ENCODE peak calls at places on chromosome 9, in nine cellular contexts. N is HCT116, H is GM12878, T is A549, D is HepG2, M is endothelial cell of umbilical vein, P is K562, U is SK-N-SH, L is H1. Y is an unnamed sample.

GRCh38 chr9:129773262-129774048 is 20.6 kb upstream of the PTGES start:
- DNase-seq in N (no peak), H (no peak), T (peak; percentile 94), D (peak; percentile 69), M (no peak), P (no peak), U (no peak), L (no peak), Y (peak; percentile 92)

GRCh38 chr9:121634329-121634784 is 17.1 kb upstream of the DAB2IP start:
- DNase-seq in N (no peak), H (no peak), T (no peak), D (peak; percentile 51), M (no peak), P (no peak), U (no peak), L (no peak), Y (peak; percentile 76)

GRCh38 chr9:130870491-130871381 is 25.9 kb downstream of the QRFP start:
- DNase-seq in N (no peak), H (peak; percentile 62), T (no peak), D (no peak), M (no peak), P (no peak), U (no peak), L (no peak), Y (no peak)

GRCh38 chr9:79670269-79670961 is 98.7 kb downstream of the TLE4 start:
- DNase-seq in N (no peak), H (no peak), T (peak; percentile 76), D (no peak), M (no peak), P (no peak), U (no peak), L (no peak), Y (peak; percentile 3)

GRCh38 chr9:26748449-26749058 is 144.0 kb downstream of the CAAP1 start:
- DNase-seq in N (no peak), H (no peak), T (no peak), D (peak; percentile 28), M (no peak), P (no peak), U (no peak), L (no peak), Y (no peak)

GRCh38 chr9:14238518-14238917 is 75.4 kb downstream of the NFIB start:
- DNase-seq in N (no peak), H (no peak), T (peak; percentile 83), D (peak; percentile 40), M (peak; percentile 98), P (no peak), U (no peak), L (no peak), Y (no peak)

GRCh38 chr9:82939451-82939850 is 123.5 kb downstream of the RASEF start:
- DNase-seq in N (no peak), H (no peak), T (peak; percentile 59), D (no peak), M (no peak), P (no peak), U (no peak), L (no peak), Y (no peak)

GRCh38 chr9:130938652-130939404 is at the start of gene FIBCD1:
- DNase-seq in N (peak; percentile 29), H (no peak), T (peak; percentile 73), D (no peak), M (peak; percentile 13), P (peak; percentile 97), U (peak; percentile 75), L (peak; percentile 84), Y (peak; percentile 82)

GRCh38 chr9:33446507-33447403 is 638 bp downstream of the AQP3 start:
- DNase-seq in N (no peak), H (peak; percentile 79), T (peak; percentile 36), D (peak; percentile 37), M (peak; percentile 41), P (peak; percentile 84), U (peak; percentile 68), L (no peak), Y (peak; percentile 99)

GRCh38 chr9:15936316-15936869 is 383.6 kb downstream of the CCDC171 start:
- DNase-seq in N (no peak), H (no peak), T (no peak), D (no peak), M (peak; percentile 27), P (no peak), U (peak; percentile 19), L (no peak), Y (no peak)

GRCh38 chr9:4986783-4987182 is 1.7 kb downstream of the JAK2 start:
- DNase-seq in N (no peak), H (no peak), T (no peak), D (no peak), M (no peak), P (no peak), U (no peak), L (no peak), Y (no peak)

GRCh38 chr9:77756449-77756848 is 108.3 kb upstream of the GNA14 start:
- DNase-seq in N (no peak), H (no peak), T (peak; percentile 37), D (peak; percentile 13), M (no peak), P (no peak), U (no peak), L (no peak), Y (no peak)

GRCh38 chr9:90201770-90202169 is 440.9 kb downstream of the DIRAS2 start:
- DNase-seq in N (no peak), H (no peak), T (no peak), D (no peak), M (no peak), P (no peak), U (peak; percentile 18), L (no peak), Y (no peak)

GRCh38 chr9:93567271-93567959 is 9.0 kb upstream of the PHF2 start:
- DNase-seq in N (no peak), H (no peak), T (no peak), D (no peak), M (no peak), P (no peak), U (no peak), L (no peak), Y (peak; percentile 24)

GRCh38 chr9:110842169-110842568 is 173.6 kb downstream of the MUSK start:
- DNase-seq in N (peak; percentile 40), H (no peak), T (no peak), D (peak; percentile 6), M (no peak), P (no peak), U (no peak), L (no peak), Y (no peak)

GRCh38 chr9:110847661-110848060 is 179.1 kb downstream of the MUSK start:
- DNase-seq in N (no peak), H (no peak), T (no peak), D (no peak), M (no peak), P (no peak), U (no peak), L (no peak), Y (no peak)

GRCh38 chr9:110844121-110844520 is 175.5 kb downstream of the MUSK start:
- DNase-seq in N (no peak), H (no peak), T (no peak), D (no peak), M (no peak), P (no peak), U (no peak), L (no peak), Y (no peak)

GRCh38 chr9:110837401-110838005 is 168.9 kb downstream of the MUSK start:
- DNase-seq in N (no peak), H (peak; percentile 37), T (no peak), D (no peak), M (no peak), P (no peak), U (no peak), L (no peak), Y (no peak)

GRCh38 chr9:110842976-110843375 is 174.4 kb downstream of the MUSK start:
- DNase-seq in N (no peak), H (no peak), T (no peak), D (no peak), M (no peak), P (no peak), U (no peak), L (no peak), Y (no peak)
- TF ChIP-seq MAX in N (no peak), H (no peak), T (no peak), D (no peak), M (no peak), P (no peak), U (no peak), L (no peak), Y (no peak)

GRCh38 chr9:21031818-21032203 is 371 bp upstream of the HACD4 start:
- DNase-seq in N (no peak), H (no peak), T (no peak), D (no peak), M (no peak), P (no peak), U (no peak), L (no peak), Y (no peak)
- H3K4me3 ChIP-seq in N (no peak overlapping the region), H (peak overlapping the region; percentile 81), T (peak overlapping the region; percentile 57), D (no peak overlapping the region), M (no peak overlapping the region), P (no peak overlapping the region), U (no peak overlapping the region), L (peak overlapping the region; percentile 42), Y (peak overlapping the region; percentile 68)

GRCh38 chr9:112969730-112970129 is 42.3 kb downstream of the ZNF883 start:
- DNase-seq in N (no peak), H (no peak), T (no peak), D (no peak), M (no peak), P (peak; percentile 10), U (no peak), L (no peak), Y (no peak)

GRCh38 chr9:112970939-112971338 is 41.1 kb downstream of the ZNF883 start:
- DNase-seq in N (no peak), H (no peak), T (no peak), D (no peak), M (no peak), P (no peak), U (peak; percentile 26), L (no peak), Y (peak; percentile 1)

DNA sequence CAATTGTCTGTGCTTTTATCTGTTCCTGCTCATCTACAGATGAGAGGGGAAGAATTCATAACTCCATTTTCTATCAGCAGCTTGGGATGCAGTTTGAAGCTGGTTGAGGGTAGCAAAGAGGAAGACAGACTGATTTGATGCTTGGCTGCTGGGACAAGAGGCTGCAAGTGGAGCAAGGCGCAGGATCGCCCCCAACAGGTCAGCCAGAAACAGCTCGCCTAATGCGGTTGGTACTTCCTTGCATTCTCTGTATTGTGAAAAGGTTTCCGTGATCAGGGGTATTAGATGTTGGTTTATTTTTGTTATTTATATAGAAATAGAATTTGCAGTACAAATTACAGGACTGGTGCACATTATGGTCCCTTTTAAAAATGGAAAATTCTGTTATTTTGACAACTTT is 40.6 kb downstream of the ZNF883 start:
- DNase-seq in N (peak; percentile 29), H (no peak), T (peak; percentile 25), D (peak; percentile 5), M (no peak), P (peak; percentile 9), U (peak; percentile 35), L (peak; percentile 54), Y (peak; percentile 70)
- TF ChIP-seq MAX in N (no peak), H (no peak), T (no peak), D (no peak), M (no peak), P (no peak), U (no peak), L (no peak), Y (no peak)

DNA sequence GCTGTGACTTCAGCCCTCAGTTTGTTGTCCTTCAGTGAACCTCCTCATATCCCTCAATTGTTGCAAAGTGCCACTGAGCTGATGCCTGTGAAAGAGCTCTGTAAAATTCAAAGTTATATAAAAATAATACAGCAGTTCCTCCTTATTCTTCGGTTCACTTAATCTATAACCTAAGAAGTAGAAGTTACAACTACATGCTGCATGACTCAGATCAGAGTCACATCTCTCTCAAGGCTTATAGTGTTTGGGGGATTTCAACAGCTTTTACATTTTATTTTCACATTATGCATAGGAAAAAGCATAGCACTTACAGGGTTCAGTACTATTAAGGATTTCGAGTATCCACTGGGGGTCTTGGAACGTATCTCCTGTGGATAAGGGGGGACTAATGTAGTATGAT is 25.1 kb upstream of the GCNT1 start:
- DNase-seq in N (no peak), H (no peak), T (no peak), D (no peak), M (no peak), P (no peak), U (no peak), L (no peak), Y (no peak)
- H3K4me3 ChIP-seq in N (no peak overlapping the region), H (no peak overlapping the region), T (no peak overlapping the region), D (no peak overlapping the region), M (no peak overlapping the region), P (no peak overlapping the region), U (no peak overlapping the region), L (no peak overlapping the region), Y (no peak overlapping the region)